ENCODE peak calls at places on chromosomes 3 and 15, in four cellular contexts. One of them, this sample, is unnamed.

GRCh38 chr3:188854395-188855149 is 317.2 kb upstream of the TPRG1 start:
- DNase-seq in body of pancreas: no peak
- DNase-seq in HepG2: no peak
- DNase-seq in transverse colon: no peak
- DNase-seq in this sample: no peak

GRCh38 chr3:194577985-194578905 is 55.0 kb downstream of the TMEM44 start:
- DNase-seq in body of pancreas: peak
- DNase-seq in HepG2: peak
- DNase-seq in transverse colon: peak
- DNase-seq in this sample: no peak

GRCh38 chr3:65961733-65962132 is 77.0 kb downstream of the MAGI1 start:
- DNase-seq in body of pancreas: no peak
- DNase-seq in HepG2: peak
- DNase-seq in transverse colon: no peak
- DNase-seq in this sample: no peak

GRCh38 chr3:12681586-12682371 is 17.9 kb upstream of the RAF1 start:
- DNase-seq in body of pancreas: peak
- DNase-seq in HepG2: no peak
- DNase-seq in transverse colon: no peak
- DNase-seq in this sample: no peak

GRCh38 chr3:78872195-78872594 is 895.6 kb downstream of the ROBO1 start:
- DNase-seq in body of pancreas: no peak
- DNase-seq in HepG2: peak
- DNase-seq in transverse colon: no peak
- DNase-seq in this sample: no peak

GRCh38 chr15:70342554-70343548 is 245.1 kb upstream of the TLE3 start:
- DNase-seq in body of pancreas: no peak
- DNase-seq in HepG2: no peak
- DNase-seq in transverse colon: no peak
- DNase-seq in this sample: no peak

GRCh38 chr15:49188933-49189332 is 18.9 kb downstream of the GALK2 start:
- DNase-seq in body of pancreas: no peak
- DNase-seq in HepG2: no peak
- DNase-seq in transverse colon: no peak
- DNase-seq in this sample: no peak

GRCh38 chr3:102024270-102024904 is 175.1 kb downstream of the NFKBIZ start:
- DNase-seq in body of pancreas: no peak
- DNase-seq in HepG2: no peak
- DNase-seq in transverse colon: no peak
- DNase-seq in this sample: no peak

GRCh38 chr3:126659915-126660886 is 5.3 kb upstream of the TXNRD3 start:
- DNase-seq in body of pancreas: no peak
- DNase-seq in HepG2: peak
- DNase-seq in transverse colon: no peak
- DNase-seq in this sample: no peak

DNA sequence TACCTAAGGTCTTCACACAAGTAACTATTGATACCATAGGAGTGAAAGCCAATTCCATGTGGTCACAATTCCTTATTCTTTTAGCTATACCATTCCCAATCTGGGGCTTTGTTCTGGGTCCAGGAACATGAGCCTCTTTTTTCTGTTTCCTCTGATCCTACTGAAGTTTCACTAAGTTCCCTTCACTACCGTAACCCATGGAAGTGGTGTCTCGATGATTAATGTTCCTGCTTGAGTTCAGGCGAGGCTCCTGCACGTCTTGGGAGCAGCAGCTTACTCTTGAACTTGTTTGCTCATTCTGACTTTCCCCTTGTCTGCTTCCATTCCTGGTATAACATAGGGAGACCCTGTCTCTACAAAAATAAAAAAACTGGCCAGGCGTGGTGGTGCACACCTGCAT is 23.6 kb downstream of the ZNF592 start:
- DNase-seq in body of pancreas: no peak
- DNase-seq in HepG2: no peak
- DNase-seq in transverse colon: no peak
- DNase-seq in this sample: no peak
- TF ChIP-seq POLR2A in body of pancreas: no peak
- TF ChIP-seq POLR2A in HepG2: no peak
- TF ChIP-seq POLR2A in transverse colon: no peak
- TF ChIP-seq POLR2A in this sample: no peak

GRCh38 chr3:117193390-117193789 is 483.8 kb downstream of the TUSC7 start:
- DNase-seq in body of pancreas: no peak
- DNase-seq in HepG2: no peak
- DNase-seq in transverse colon: no peak
- DNase-seq in this sample: no peak
- TF ChIP-seq CTCF in body of pancreas: no peak
- TF ChIP-seq CTCF in HepG2: no peak
- TF ChIP-seq CTCF in transverse colon: no peak
- TF ChIP-seq CTCF in this sample: no peak

GRCh38 chr3:5122030-5122740 is at the start of gene ARL8B:
- DNase-seq in body of pancreas: peak
- DNase-seq in HepG2: peak
- DNase-seq in transverse colon: peak
- DNase-seq in this sample: peak
- TF ChIP-seq POLR2A in body of pancreas: peak
- TF ChIP-seq POLR2A in HepG2: peak
- TF ChIP-seq POLR2A in transverse colon: peak
- TF ChIP-seq POLR2A in this sample: peak

DNA sequence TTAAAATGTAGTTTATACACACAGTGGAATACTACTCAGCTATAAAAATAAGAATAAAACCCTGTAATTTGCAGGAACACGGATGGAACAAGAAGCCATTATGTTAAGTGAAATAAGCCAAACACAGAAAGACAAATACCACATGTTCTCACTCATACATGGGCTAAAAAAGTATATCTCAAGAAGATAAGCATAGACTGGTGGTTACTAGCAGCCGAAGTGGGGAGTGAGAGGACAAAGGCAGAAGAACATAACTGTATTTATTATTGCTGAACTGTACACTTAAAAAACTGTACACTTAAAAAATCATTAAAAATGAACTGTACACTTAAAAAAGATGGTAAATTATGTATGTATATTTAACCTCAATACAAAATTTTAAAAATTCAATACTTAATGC is 11.0 kb downstream of the UBE3A start:
- DNase-seq in body of pancreas: no peak
- DNase-seq in HepG2: no peak
- DNase-seq in transverse colon: no peak
- DNase-seq in this sample: no peak
- TF ChIP-seq CTCF in body of pancreas: no peak
- TF ChIP-seq CTCF in HepG2: no peak
- TF ChIP-seq CTCF in transverse colon: no peak
- TF ChIP-seq CTCF in this sample: no peak

GRCh38 chr3:186788482-186789370 is 5.3 kb downstream of the EIF4A2 start:
- DNase-seq in body of pancreas: no peak
- DNase-seq in HepG2: no peak
- DNase-seq in transverse colon: no peak
- DNase-seq in this sample: no peak
- TF ChIP-seq POLR2A in body of pancreas: no peak
- TF ChIP-seq POLR2A in HepG2: no peak
- TF ChIP-seq POLR2A in transverse colon: no peak
- TF ChIP-seq POLR2A in this sample: no peak

This sample was measured in ovary.